ENCODE peak calls at places on chromosome 17, in ten cellular contexts. L is endothelial cell, I is H9, H is brain microvascular endothelial cell, S is neural crest cell, K is progenitor cell of endocrine pancreas, E is ovary, P is neural progenitor cell, X is glutamatergic neuron, A is GM12865. R is an unnamed sample.

GRCh38 chr17:69506489-69506888 is 92.0 kb downstream of the MAP2K6 start:
- DNase-seq in L (no peak), I (no peak), H (no peak), S (no peak), K (no peak), E (no peak), P (peak), X (no peak), A (peak), R (no peak)

GRCh38 chr17:7651097-7651958 is 602 bp downstream of the ATP1B2 start:
- DNase-seq in L (no peak), I (peak), H (no peak), S (no peak), K (no peak), E (peak), P (peak), X (peak), A (no peak), R (no peak)

GRCh38 chr17:63950940-63951907 is 19.1 kb upstream of the CD79B start:
- DNase-seq in L (peak), I (peak), H (no peak), S (no peak), K (peak), E (no peak), P (no peak), X (no peak), A (peak), R (no peak)

GRCh38 chr17:78129385-78130079 is 977 bp upstream of the TMC6 start:
- DNase-seq in L (no peak), I (no peak), H (no peak), S (no peak), K (no peak), E (no peak), P (no peak), X (no peak), A (no peak), R (no peak)

GRCh38 chr17:19239544-19239943 is 2.4 kb downstream of the EPN2 start:
- DNase-seq in L (no peak), I (no peak), H (no peak), S (no peak), K (no peak), E (no peak), P (no peak), X (peak), A (no peak), R (no peak)

GRCh38 chr17:10631048-10631700 is 25.9 kb downstream of the MYH3 start:
- DNase-seq in L (peak), I (peak), H (no peak), S (peak), K (peak), E (peak), P (peak), X (peak), A (peak), R (no peak)

GRCh38 chr17:9389116-9389515 is 186.5 kb downstream of the STX8 start:
- DNase-seq in L (no peak), I (no peak), H (peak), S (no peak), K (no peak), E (no peak), P (no peak), X (no peak), A (peak), R (no peak)

GRCh38 chr17:70519300-70519699 is 350.0 kb downstream of the KCNJ2 start:
- DNase-seq in L (no peak), I (no peak), H (no peak), S (no peak), K (no peak), E (no peak), P (no peak), X (no peak), A (no peak), R (no peak)

GRCh38 chr17:69059458-69060205 is 1.1 kb downstream of the ABCA9 start:
- DNase-seq in L (no peak), I (no peak), H (peak), S (no peak), K (no peak), E (no peak), P (no peak), X (no peak), A (no peak), R (no peak)

GRCh38 chr17:48841395-48841831 is 10.6 kb downstream of the CALCOCO2 start:
- DNase-seq in L (no peak), I (no peak), H (peak), S (no peak), K (no peak), E (no peak), P (no peak), X (no peak), A (peak), R (no peak)

GRCh38 chr17:29740017-29740416 is 117.3 kb upstream of the CORO6 start:
- DNase-seq in L (no peak), I (no peak), H (no peak), S (no peak), K (no peak), E (no peak), P (peak), X (no peak), A (no peak), R (no peak)

GRCh38 chr17:3762922-3763776 is 37.8 kb downstream of the ITGAE start:
- DNase-seq in L (no peak), I (no peak), H (no peak), S (no peak), K (no peak), E (no peak), P (no peak), X (no peak), A (peak), R (peak)

GRCh38 chr17:78082988-78083387 is 45.6 kb downstream of the TMC6 start:
- DNase-seq in L (no peak), I (no peak), H (no peak), S (no peak), K (no peak), E (no peak), P (no peak), X (no peak), A (no peak), R (no peak)

GRCh38 chr17:69711504-69711903 is 297.0 kb downstream of the MAP2K6 start:
- DNase-seq in L (no peak), I (no peak), H (no peak), S (no peak), K (no peak), E (no peak), P (no peak), X (no peak), A (no peak), R (no peak)

GRCh38 chr17:80832266-80832676 is 159.4 kb upstream of the CHMP6 start:
- DNase-seq in L (peak), I (peak), H (peak), S (no peak), K (no peak), E (peak), P (peak), X (no peak), A (peak), R (no peak)

GRCh38 chr17:61451538-61452300 is 503 bp upstream of the TBX4 start:
- DNase-seq in L (peak), I (peak), H (no peak), S (no peak), K (no peak), E (no peak), P (peak), X (peak), A (no peak), R (no peak)

GRCh38 chr17:8799001-8799850 is at the start of gene MFSD6L:
- DNase-seq in L (no peak), I (peak), H (peak), S (no peak), K (peak), E (no peak), P (peak), X (no peak), A (peak), R (no peak)

GRCh38 chr17:41777157-41777578 is 9.3 kb downstream of the JUP start:
- DNase-seq in L (no peak), I (peak), H (no peak), S (no peak), K (no peak), E (no peak), P (peak), X (peak), A (no peak), R (no peak)

GRCh38 chr17:55607736-55608341 is 96.6 kb upstream of the SMIM36 start:
- DNase-seq in L (no peak), I (no peak), H (no peak), S (no peak), K (no peak), E (peak), P (no peak), X (no peak), A (no peak), R (no peak)

GRCh38 chr17:72697602-72698146 is 394.8 kb downstream of the SLC39A11 start:
- DNase-seq in L (no peak), I (no peak), H (no peak), S (peak), K (no peak), E (no peak), P (no peak), X (no peak), A (no peak), R (no peak)

GRCh38 chr17:75869282-75870141 is 8.9 kb downstream of the TRIM47 start:
- DNase-seq in L (no peak), I (no peak), H (no peak), S (no peak), K (no peak), E (no peak), P (no peak), X (no peak), A (no peak), R (no peak)

GRCh38 chr17:59361916-59362810 is 30.7 kb downstream of the YPEL2 start:
- DNase-seq in L (no peak), I (no peak), H (peak), S (no peak), K (no peak), E (no peak), P (no peak), X (no peak), A (peak), R (no peak)

GRCh38 chr17:77957215-77957868 is 1.2 kb upstream of the TNRC6C start:
- DNase-seq in L (no peak), I (no peak), H (no peak), S (peak), K (no peak), E (no peak), P (peak), X (no peak), A (no peak), R (no peak)

DNA sequence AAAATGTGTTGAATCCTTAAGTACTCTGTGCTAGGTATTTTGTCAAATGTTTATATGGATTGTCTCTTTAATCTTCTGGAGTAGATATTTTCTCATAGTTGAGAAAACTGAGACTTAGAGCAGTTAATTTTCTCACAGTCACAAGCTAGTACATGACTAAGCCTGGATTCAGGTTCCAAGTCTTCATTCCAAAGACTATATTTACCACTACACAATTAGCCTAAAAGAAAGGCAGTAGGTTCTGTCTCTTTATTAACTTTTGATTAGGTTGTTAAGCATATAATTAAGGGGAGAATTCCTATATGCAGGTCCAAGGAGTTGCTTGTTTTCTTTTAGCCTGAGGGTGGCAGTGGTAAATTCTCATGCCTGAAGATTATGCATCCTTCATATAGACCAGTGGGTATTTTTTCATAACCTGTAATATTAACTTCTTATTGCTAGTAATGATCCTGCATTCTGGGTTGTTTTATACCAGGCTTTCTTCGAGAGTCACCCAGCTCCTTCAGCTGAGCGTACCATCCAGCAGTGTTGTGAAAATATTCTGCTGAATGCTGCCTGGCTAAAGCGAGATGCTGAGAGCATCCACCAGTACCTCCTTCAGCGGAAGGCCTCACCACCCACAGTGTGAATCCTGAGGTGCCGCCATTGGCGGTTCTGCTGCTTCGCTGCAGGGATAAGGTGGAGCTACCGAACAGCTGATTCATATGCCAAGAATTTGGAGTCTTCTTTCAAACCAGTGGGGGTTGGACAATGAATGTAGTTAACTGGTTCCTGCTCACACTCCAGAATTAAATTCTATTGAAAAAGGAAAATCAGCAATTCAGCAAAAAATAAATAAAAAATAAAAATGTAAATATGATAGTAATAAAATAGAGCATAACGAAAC is 28.2 kb upstream of the KPNB1 start:
- DNase-seq in L (no peak), I (peak), H (peak), S (no peak), K (no peak), E (peak), P (peak), X (no peak), A (no peak), R (no peak)
- TF ChIP-seq CTCF in L (no peak), I (no peak), H (peak), S (no peak), K (no peak), E (no peak), P (no peak), X (no peak), A (no peak), R (peak)

GRCh38 chr17:50594040-50594618 is 33.6 kb downstream of the CACNA1G start:
- DNase-seq in L (no peak), I (no peak), H (no peak), S (no peak), K (no peak), E (no peak), P (no peak), X (no peak), A (no peak), R (no peak)

GRCh38 chr17:50594931-50595330 is 34.4 kb downstream of the CACNA1G start:
- DNase-seq in L (no peak), I (no peak), H (no peak), S (no peak), K (no peak), E (no peak), P (no peak), X (no peak), A (no peak), R (no peak)

GRCh38 chr17:50598487-50598886 is 36.2 kb upstream of the ABCC3 start:
- DNase-seq in L (no peak), I (no peak), H (no peak), S (no peak), K (no peak), E (no peak), P (no peak), X (no peak), A (peak), R (no peak)

GRCh38 chr17:50593321-50593720 is 32.8 kb downstream of the CACNA1G start:
- DNase-seq in L (no peak), I (peak), H (no peak), S (peak), K (peak), E (no peak), P (peak), X (peak), A (no peak), R (no peak)

DNA sequence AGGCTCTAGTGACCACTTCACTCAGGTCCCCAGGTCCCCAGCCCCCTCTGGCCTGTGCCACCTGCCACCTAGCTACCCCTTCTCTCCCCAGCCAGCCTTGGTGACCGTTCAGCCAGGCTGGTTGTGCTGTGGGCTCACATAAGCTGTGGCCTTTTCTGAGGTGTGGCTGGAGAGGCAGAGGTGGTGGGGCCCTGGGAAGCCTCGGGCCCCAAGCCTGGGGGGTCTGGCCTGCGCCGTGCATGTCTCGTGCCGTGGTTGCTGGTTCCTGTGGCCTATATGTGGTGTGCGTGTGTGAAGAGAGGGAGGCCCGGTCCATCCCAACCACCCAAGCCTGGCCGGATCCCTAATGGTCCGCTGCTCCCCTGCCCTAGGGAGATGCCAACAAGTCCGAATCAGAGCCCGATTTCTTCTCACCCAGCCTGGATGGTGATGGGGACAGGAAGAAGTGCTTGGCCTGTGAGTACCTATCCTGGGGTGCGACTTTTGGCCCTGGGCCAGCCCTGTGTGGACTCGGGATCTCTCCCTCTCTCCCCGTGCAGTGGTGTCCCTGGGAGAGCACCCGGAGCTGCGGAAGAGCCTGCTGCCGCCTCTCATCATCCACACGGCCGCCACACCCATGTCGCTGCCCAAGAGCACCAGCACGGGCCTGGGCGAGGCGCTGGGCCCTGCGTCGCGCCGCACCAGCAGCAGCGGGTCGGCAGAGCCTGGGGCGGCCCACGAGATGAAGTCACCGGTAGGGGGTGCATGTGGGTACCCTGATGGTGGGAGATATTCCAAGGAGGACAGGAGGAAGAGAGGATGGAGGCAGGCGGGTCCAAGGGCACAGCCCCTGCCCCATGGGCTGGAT is 35.9 kb downstream of the CACNA1G start:
- DNase-seq in L (peak), I (peak), H (no peak), S (peak), K (no peak), E (no peak), P (peak), X (peak), A (no peak), R (no peak)
- TF ChIP-seq CTCF in L (peak), I (peak), H (peak), S (peak), K (peak), E (no peak), P (peak), X (peak), A (peak), R (peak)

GRCh38 chr17:74750327-74751069 is 2.1 kb downstream of the NHERF1 start:
- DNase-seq in L (no peak), I (no peak), H (no peak), S (no peak), K (no peak), E (peak), P (no peak), X (no peak), A (no peak), R (no peak)

GRCh38 chr17:74748279-74748528 is 224 bp upstream of the NHERF1 start:
- DNase-seq in L (no peak), I (peak), H (no peak), S (no peak), K (no peak), E (no peak), P (no peak), X (no peak), A (no peak), R (no peak)

GRCh38 chr17:74748529-74749261 is at the start of gene NHERF1:
- DNase-seq in L (peak), I (no peak), H (peak), S (peak), K (peak), E (peak), P (peak), X (peak), A (peak), R (no peak)

GRCh38 chr17:74750039-74750326 is 1.6 kb downstream of the NHERF1 start:
- DNase-seq in L (no peak), I (no peak), H (no peak), S (no peak), K (no peak), E (no peak), P (no peak), X (no peak), A (no peak), R (no peak)

DNA sequence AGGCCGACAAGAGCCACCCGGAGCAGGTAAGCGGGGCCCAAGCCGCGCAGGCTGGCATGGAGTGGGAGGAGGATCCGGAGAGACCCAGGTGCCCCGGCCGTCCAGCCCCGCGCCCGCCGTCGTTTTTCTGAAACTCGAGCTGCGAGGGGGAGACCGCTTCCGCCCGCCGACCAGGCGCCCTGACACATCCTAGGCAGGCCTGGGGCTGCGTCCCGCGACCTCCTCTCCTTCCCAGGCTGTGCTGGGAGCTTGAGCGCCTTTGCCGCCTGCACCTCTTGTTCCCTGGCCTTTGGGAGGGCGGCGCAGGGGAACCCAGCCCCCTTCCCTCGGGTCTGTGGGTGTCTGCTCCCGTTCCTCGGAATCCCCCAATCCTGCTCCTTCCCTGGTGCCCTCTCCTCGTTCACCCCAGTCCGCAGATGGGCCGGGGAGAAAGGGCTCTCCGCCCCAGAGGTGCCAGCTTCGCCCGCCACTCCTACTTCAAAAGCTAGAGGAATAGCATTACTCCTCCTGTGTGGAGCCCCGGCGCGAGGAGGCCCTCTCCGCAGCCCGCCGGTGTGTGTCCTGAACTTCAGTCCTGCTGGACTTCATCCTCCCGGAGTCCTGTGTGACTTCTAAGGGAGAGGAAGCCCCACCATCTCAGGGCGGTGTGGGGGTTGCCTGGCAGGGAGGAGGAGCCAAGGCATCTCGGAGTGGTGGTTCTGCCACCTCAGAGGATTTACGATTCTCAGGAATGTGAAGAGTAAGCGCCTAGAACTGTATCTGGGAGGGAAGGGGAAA is 1.0 kb downstream of the NHERF1 start:
- DNase-seq in L (no peak), I (no peak), H (no peak), S (no peak), K (no peak), E (peak), P (peak), X (no peak), A (no peak), R (no peak)
- TF ChIP-seq CTCF in L (no peak), I (no peak), H (no peak), S (no peak), K (no peak), E (no peak), P (no peak), X (no peak), A (no peak), R (peak)

GRCh38 chr17:37225458-37225857 is 150.3 kb upstream of the C17orf78 start:
- DNase-seq in L (no peak), I (peak), H (no peak), S (no peak), K (no peak), E (no peak), P (peak), X (no peak), A (no peak), R (no peak)

GRCh38 chr17:37218849-37219248 is 156.9 kb upstream of the C17orf78 start:
- DNase-seq in L (no peak), I (no peak), H (no peak), S (no peak), K (no peak), E (no peak), P (no peak), X (no peak), A (no peak), R (no peak)

GRCh38 chr17:37219876-37220608 is 155.7 kb upstream of the C17orf78 start:
- DNase-seq in L (no peak), I (no peak), H (no peak), S (no peak), K (no peak), E (no peak), P (peak), X (no peak), A (no peak), R (no peak)

GRCh38 chr17:37220609-37220953 is 155.2 kb upstream of the C17orf78 start:
- DNase-seq in L (peak), I (peak), H (peak), S (no peak), K (no peak), E (no peak), P (peak), X (peak), A (peak), R (no peak)

DNA sequence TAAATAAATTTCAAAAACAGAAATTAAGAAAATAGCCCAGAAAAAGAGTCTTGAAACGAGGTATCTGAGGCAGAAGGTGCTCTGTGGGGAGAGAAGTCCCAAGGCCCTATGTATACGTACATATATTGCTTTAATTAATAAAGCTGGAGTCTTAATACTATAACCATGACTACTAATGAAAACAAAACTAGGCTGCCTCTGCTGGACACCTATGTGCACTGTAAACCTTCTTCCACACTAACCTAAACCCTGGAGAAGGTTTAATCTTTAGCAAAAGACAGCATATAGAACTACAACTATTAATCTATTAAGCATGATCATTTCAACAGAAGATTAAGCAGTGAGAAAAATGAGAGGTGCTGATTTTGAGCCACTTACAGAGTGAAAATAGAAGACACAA is 153.9 kb upstream of the C17orf78 start:
- DNase-seq in L (no peak), I (no peak), H (no peak), S (no peak), K (no peak), E (no peak), P (no peak), X (no peak), A (no peak), R (no peak)
- TF ChIP-seq CTCF in L (no peak), I (no peak), H (peak), S (no peak), K (no peak), E (no peak), P (no peak), X (no peak), A (no peak), R (peak)